ENCODE peak calls at places on chromosome 4, in five cellular contexts. One of them, this sample, is unnamed.

GRCh38 chr4:6105311-6105911 is 87.2 kb upstream of the C4orf50 start:
- DNase-seq in KG1: no peak
- DNase-seq in breast epithelium: no peak
- DNase-seq in activated naive CD4-positive, alpha-beta T cell treated with Interleukin-2 at 50 U/mL for 16 hours: no peak
- DNase-seq in posterior vena cava: peak; percentile 70
- DNase-seq in this sample: no peak

GRCh38 chr4:186570193-186570996 is 15.0 kb upstream of the MTNR1A start:
- DNase-seq in breast epithelium: no peak
- DNase-seq in posterior vena cava: no peak
- DNase-seq in KG1: no peak
- DNase-seq in activated naive CD4-positive, alpha-beta T cell treated with Interleukin-2 at 50 U/mL for 16 hours: no peak
- DNase-seq in this sample: no peak

GRCh38 chr4:26050212-26050643 is 136.2 kb downstream of the SMIM20 start:
- DNase-seq in breast epithelium: no peak
- DNase-seq in KG1: no peak
- DNase-seq in posterior vena cava: peak; percentile 85
- DNase-seq in activated naive CD4-positive, alpha-beta T cell treated with Interleukin-2 at 50 U/mL for 16 hours: no peak
- DNase-seq in this sample: no peak

GRCh38 chr4:128649575-128650205 is 159.8 kb upstream of the JADE1 start:
- DNase-seq in breast epithelium: no peak
- DNase-seq in KG1: no peak
- DNase-seq in posterior vena cava: no peak
- DNase-seq in activated naive CD4-positive, alpha-beta T cell treated with Interleukin-2 at 50 U/mL for 16 hours: no peak
- DNase-seq in this sample: no peak

GRCh38 chr4:96037705-96038104 is 197.8 kb downstream of the PDHA2 start:
- DNase-seq in posterior vena cava: no peak
- DNase-seq in KG1: no peak
- DNase-seq in breast epithelium: no peak
- DNase-seq in activated naive CD4-positive, alpha-beta T cell treated with Interleukin-2 at 50 U/mL for 16 hours: no peak
- DNase-seq in this sample: no peak

GRCh38 chr4:40194602-40195161 is 2.1 kb upstream of the RHOH start:
- DNase-seq in KG1: no peak
- DNase-seq in breast epithelium: no peak
- DNase-seq in activated naive CD4-positive, alpha-beta T cell treated with Interleukin-2 at 50 U/mL for 16 hours: peak; percentile 48
- DNase-seq in posterior vena cava: no peak
- DNase-seq in this sample: no peak

GRCh38 chr4:82431026-82431745 is 796 bp downstream of the ENOPH1 start:
- DNase-seq in posterior vena cava: no peak
- DNase-seq in breast epithelium: no peak
- DNase-seq in activated naive CD4-positive, alpha-beta T cell treated with Interleukin-2 at 50 U/mL for 16 hours: peak; percentile 43
- DNase-seq in KG1: no peak
- DNase-seq in this sample: no peak

GRCh38 chr4:681736-682451 is 7.1 kb downstream of the SLC49A3 start:
- DNase-seq in activated naive CD4-positive, alpha-beta T cell treated with Interleukin-2 at 50 U/mL for 16 hours: peak; percentile 40
- DNase-seq in posterior vena cava: no peak
- DNase-seq in KG1: no peak
- DNase-seq in breast epithelium: no peak
- DNase-seq in this sample: no peak

GRCh38 chr4:118743867-118744266 is 58.7 kb downstream of the METTL14 start:
- DNase-seq in activated naive CD4-positive, alpha-beta T cell treated with Interleukin-2 at 50 U/mL for 16 hours: no peak
- DNase-seq in posterior vena cava: peak; percentile 80
- DNase-seq in breast epithelium: no peak
- DNase-seq in KG1: no peak
- DNase-seq in this sample: no peak

This sample was measured in GF-D8.